ENCODE peak calls at places on chromosomes 13 and 19, in six cellular contexts. F is left ventricle myocardium inferior; K is BE2C; T is hepatocyte; Q is CD4-positive, alpha-beta memory T cell; D is psoas muscle. I is an unnamed sample. For H3K4me1 and H3K36me3, the result is how much of the 10 kb centered on the place peaks cover.

GRCh38 chr19:51295382-51296126 is 15.9 kb upstream of the IGLON5 start:
- DNase-seq in F (no peak), K (no peak), T (no peak), Q (no peak), D (no peak), I (no peak)

GRCh38 chr19:38728752-38729541 is 15.3 kb downstream of the CAPN12 start:
- DNase-seq in F (peak), K (no peak), T (no peak), Q (no peak), D (peak), I (no peak)

GRCh38 chr13:29743229-29743786 is 107.1 kb downstream of the UBL3 start:
- DNase-seq in F (peak), K (no peak), T (peak), Q (no peak), D (peak), I (peak)

GRCh38 chr13:93559718-93560117 is 333.1 kb downstream of the GPC6 start:
- DNase-seq in F (no peak), K (peak), T (no peak), Q (no peak), D (no peak), I (peak)

GRCh38 chr19:1214862-1215731 is 9.5 kb downstream of the STK11 start:
- DNase-seq in F (peak), K (peak), T (no peak), Q (no peak), D (peak), I (no peak)

GRCh38 chr13:50152655-50153309 is 137.5 kb downstream of the KCNRG start:
- DNase-seq in F (no peak), K (no peak), T (no peak), Q (no peak), D (no peak), I (no peak)

GRCh38 chr13:56586966-56587365 is 553.8 kb upstream of the PRR20A start:
- DNase-seq in F (no peak), K (no peak), T (no peak), Q (no peak), D (no peak), I (no peak)

GRCh38 chr13:19634129-19634740 is 776 bp downstream of the MPHOSPH8 start:
- DNase-seq in F (no peak), K (no peak), T (peak), Q (no peak), D (no peak), I (peak)

GRCh38 chr13:113406321-113407102 is 42.6 kb upstream of the GRTP1 start:
- DNase-seq in F (no peak), K (no peak), T (no peak), Q (no peak), D (no peak), I (peak)

GRCh38 chr19:38482496-38482895 is 49.0 kb downstream of the RYR1 start:
- DNase-seq in F (no peak), K (no peak), T (no peak), Q (no peak), D (no peak), I (no peak)

GRCh38 chr13:111338841-111339240 is 18.4 kb downstream of the TEX29 start:
- DNase-seq in F (no peak), K (no peak), T (no peak), Q (no peak), D (no peak), I (no peak)

GRCh38 chr19:47755762-47756626 is 10.6 kb downstream of the NOP53 start:
- DNase-seq in F (no peak), K (no peak), T (no peak), Q (no peak), D (no peak), I (no peak)

GRCh38 chr13:42350141-42350540 is 78.2 kb downstream of the AKAP11 start:
- DNase-seq in F (no peak), K (no peak), T (no peak), Q (no peak), D (no peak), I (no peak)

GRCh38 chr19:50003810-50004419 is 21.3 kb downstream of the VRK3 start:
- DNase-seq in F (no peak), K (no peak), T (peak), Q (no peak), D (peak), I (peak)

GRCh38 chr13:90420683-90421082 is 926.8 kb upstream of the MIR17HG start:
- DNase-seq in F (no peak), K (no peak), T (no peak), Q (no peak), D (no peak), I (no peak)

GRCh38 chr19:50723069-50723468 is at the start of gene CLEC11A:
- DNase-seq in F (peak), K (no peak), T (peak), Q (no peak), D (peak), I (no peak)

GRCh38 chr19:49212302-49212701 is 54.7 kb downstream of the TRPM4 start:
- DNase-seq in F (no peak), K (peak), T (no peak), Q (peak), D (no peak), I (no peak)

GRCh38 chr13:75271851-75272250 is 210.1 kb downstream of the TBC1D4 start:
- DNase-seq in F (no peak), K (no peak), T (no peak), Q (no peak), D (no peak), I (no peak)

GRCh38 chr13:34926513-34926912 is 15.6 kb upstream of the NBEA start:
- DNase-seq in F (no peak), K (no peak), T (peak), Q (no peak), D (no peak), I (peak)

DNA sequence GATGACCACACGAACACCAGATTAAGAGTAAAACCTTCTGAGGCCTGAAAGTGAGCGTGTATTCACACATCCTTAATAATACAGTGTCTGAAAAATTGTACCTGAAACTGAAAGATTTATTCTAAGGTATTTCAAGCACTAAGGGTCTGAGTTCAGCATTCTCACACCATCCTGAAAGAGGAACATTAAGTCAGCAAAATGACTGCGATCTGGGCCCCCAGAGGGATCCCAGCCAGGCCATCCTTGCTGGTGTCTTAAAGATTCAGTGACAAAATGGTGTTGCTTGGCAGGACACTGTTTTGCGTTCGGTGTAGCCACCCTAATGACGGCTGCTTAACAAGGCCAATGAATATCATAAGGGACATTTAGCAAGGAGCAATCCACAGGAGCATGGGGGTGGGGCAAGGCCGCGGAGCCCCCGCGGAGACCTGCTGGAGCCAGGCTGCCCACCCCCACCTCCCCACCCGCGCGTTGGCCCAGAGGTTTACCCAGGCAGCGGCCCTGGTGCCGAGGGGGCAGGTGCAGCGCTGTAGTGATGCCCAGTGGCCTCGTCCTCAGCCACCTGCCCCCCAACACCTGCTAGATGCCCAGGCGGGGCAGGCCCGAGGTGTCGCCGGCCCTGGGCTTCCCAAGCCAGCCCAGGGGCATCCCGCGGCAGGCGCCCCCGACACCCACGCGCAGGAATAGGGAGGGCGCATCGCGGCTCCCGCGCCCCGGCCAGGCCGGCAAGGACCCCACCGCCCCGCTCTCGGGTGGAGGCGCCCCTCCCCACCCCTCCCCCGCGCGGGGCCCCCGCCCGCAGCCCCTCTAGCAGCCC is 742 bp downstream of the NALCN start:
- DNase-seq in F (no peak), K (no peak), T (no peak), Q (no peak), D (no peak), I (no peak)
- H3K4me3 ChIP-seq in F (peak), K (no peak), T (peak), Q (no peak), D (peak), I (peak)

GRCh38 chr19:16588824-16589577 is 16.8 kb upstream of the SLC35E1 start:
- DNase-seq in F (no peak), K (no peak), T (no peak), Q (no peak), D (peak), I (no peak)
- H3K4me1 ChIP-seq in F (half or more), K (under half), T (under half), Q (half or more), D (half or more), I (under half)

DNA sequence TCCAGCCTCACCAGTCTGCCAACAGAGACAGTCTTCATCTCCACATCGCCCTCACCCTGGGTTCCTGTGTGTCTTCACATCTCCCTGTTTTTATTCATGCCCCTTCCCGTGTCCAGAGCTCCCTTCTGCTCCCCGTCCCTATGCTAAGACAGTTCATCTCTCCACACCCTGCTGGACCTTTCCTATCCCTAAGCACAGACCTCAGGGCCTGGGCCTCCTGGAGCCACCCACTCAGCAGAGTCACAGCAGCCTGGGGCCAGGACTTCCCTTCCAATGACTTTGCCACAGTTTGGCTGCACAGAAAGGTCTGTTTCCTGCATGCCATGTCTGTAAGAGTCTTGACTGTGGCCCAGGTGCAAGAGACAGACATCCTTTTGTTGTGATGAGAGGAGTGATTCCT is 470.8 kb downstream of the TSHZ3 start:
- DNase-seq in F (no peak), K (no peak), T (no peak), Q (no peak), D (no peak), I (no peak)
- H3K36me3 ChIP-seq in F (under half), K (under half), T (under half), Q (under half), D (under half), I (under half)

DNA sequence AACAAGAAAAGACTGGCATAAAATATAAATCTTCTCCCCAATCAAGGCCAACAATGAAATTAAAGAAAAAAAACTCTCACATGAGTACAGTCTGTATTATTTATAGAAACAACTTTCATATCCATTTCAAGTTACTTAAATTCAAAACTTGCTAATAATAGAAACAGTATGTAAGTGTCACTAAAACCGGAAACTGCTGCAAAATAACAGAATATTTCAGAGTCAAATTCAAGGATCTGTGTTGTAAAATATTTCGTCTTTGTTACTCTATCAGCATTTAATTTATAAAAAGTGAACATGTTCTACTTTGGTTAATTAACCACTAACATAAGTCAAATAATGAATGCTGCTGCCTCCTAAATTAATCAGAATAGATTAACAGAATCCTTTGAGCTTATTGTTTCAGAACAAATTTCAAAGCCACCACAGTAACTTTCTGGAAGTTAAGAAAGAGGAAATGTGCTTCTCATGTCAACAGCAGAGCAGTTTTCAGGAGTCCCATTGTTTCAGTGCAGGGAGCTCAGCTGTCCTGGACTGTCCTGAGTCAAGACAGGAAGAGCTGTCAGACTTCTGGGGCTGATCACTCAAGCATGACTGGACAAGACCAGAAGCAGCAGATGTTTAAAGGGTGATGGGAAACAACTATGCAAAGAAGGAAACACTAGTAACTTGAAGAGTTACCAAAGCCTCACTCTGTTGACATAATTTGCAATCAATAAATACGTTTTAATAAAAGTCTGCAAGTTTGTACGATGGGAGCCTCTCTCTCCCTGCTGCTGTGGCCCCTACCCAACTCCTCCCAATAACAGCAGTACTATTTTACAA is 76.9 kb downstream of the FOXO1 start:
- DNase-seq in F (no peak), K (peak), T (no peak), Q (no peak), D (peak), I (peak)
- H3K4me3 ChIP-seq in F (peak), K (no peak), T (no peak), Q (no peak), D (peak), I (peak)

GRCh38 chr13:99266827-99267226 is 8.6 kb upstream of the GPR18 start:
- DNase-seq in F (no peak), K (no peak), T (no peak), Q (no peak), D (no peak), I (no peak)
- H3K4me1 ChIP-seq in F (under half), K (under half), T (under half), Q (half or more), D (under half), I (under half)

DNA sequence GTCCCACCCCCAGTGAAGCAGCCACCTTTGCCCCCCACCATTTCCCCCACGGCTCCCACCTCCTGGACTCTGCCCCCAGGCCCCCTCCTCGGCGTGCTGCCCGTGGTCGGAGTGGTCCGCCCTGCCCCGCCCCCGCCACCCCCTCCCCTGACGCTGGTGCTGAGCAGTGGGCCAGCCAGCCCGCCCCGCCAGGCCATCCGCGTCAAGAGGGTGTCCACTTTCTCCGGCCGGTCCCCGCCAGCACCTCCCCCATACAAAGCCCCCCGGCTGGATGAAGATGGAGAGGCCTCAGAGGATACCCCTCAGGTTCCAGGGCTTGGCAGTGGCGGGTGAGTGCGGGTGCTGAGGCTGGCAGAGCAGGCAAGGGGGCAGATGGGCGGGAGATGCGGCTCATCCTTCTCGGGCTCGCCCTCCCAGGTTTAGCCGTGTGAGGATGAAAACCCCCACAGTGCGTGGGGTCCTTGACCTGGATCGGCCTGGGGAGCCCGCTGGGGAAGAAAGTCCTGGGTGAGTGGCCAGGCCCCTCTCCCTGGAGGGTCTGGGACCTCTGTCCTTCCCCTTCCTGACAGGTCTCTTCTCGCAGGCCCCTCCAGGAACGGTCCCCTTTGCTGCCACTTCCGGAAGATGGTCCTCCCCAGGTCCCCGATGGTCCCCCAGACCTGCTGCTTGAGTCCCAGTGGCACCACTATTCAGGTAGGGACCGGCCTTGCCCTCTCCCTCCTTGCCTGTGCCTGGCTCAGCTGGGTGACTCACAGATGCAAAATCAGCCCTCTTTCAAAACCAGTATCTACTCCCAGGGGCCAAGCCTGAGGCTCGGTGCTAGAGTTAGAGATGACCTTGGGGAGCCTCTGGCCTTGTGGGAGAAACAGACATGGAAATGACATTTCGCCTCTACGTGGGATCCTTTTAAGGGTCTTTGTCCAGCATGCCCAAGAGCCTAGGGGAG is 8.8 kb downstream of the IGFLR1 start:
- DNase-seq in F (no peak), K (no peak), T (no peak), Q (no peak), D (no peak), I (no peak)
- H3K36me3 ChIP-seq in F (half or more), K (half or more), T (under half), Q (half or more), D (under half), I (half or more)

GRCh38 chr13:27959976-27960361 is 9.1 kb downstream of the CDX2 start:
- DNase-seq in F (no peak), K (no peak), T (no peak), Q (no peak), D (no peak), I (no peak)

GRCh38 chr13:27962128-27962841 is 6.8 kb downstream of the CDX2 start:
- DNase-seq in F (no peak), K (no peak), T (peak), Q (no peak), D (no peak), I (no peak)

GRCh38 chr13:27962982-27963381 is 6.1 kb downstream of the CDX2 start:
- DNase-seq in F (no peak), K (no peak), T (peak), Q (no peak), D (no peak), I (no peak)

GRCh38 chr13:27960362-27961226 is 8.5 kb downstream of the CDX2 start:
- DNase-seq in F (peak), K (no peak), T (peak), Q (no peak), D (no peak), I (no peak)

GRCh38 chr13:27961227-27962085 is 7.7 kb downstream of the CDX2 start:
- DNase-seq in F (no peak), K (no peak), T (peak), Q (no peak), D (no peak), I (no peak)
- H3K4me3 ChIP-seq in F (peak), K (no peak), T (peak), Q (no peak), D (peak), I (no peak)